ENCODE peak calls at places on chromosomes 3 and 15, in eight cellular contexts. N, R, P, U, M, Z, K and A are unnamed samples. For H3K9me3, the result is how much of the 10 kb centered on the place peaks cover.

GRCh38 chr15:80619677-80620076 is 75.4 kb upstream of the ABHD17C start:
- DNase-seq in K (no peak), N (no peak), U (no peak), M (no peak), Z (no peak), P (no peak), R (no peak), A (peak)

GRCh38 chr15:48823706-48824105 is 12.8 kb upstream of the CEP152 start:
- DNase-seq in U (no peak), K (no peak), P (no peak), M (no peak), R (no peak), N (no peak), Z (no peak), A (no peak)

GRCh38 chr3:160885791-160886286 is 129.8 kb downstream of the PPM1L start:
- DNase-seq in N (peak), P (no peak), U (no peak), R (peak), M (peak), Z (no peak), K (peak), A (no peak)

GRCh38 chr3:168322941-168323340 is 227.2 kb upstream of the GOLIM4 start:
- DNase-seq in Z (no peak), K (no peak), R (no peak), P (no peak), M (no peak), U (peak), N (no peak), A (no peak)

GRCh38 chr3:127419641-127420354 is 132.0 kb upstream of the PRR20G start:
- DNase-seq in K (no peak), M (no peak), R (no peak), P (no peak), N (no peak), U (no peak), Z (peak), A (no peak)

GRCh38 chr3:194013928-194014327 is 122.0 kb upstream of the HES1 start:
- DNase-seq in U (no peak), K (no peak), M (no peak), R (no peak), Z (no peak), P (no peak), N (no peak), A (no peak)

GRCh38 chr3:76500746-76501275 is 539.1 kb upstream of the ROBO2 start:
- DNase-seq in P (no peak), U (no peak), K (no peak), R (no peak), M (no peak), N (no peak), Z (no peak), A (no peak)

GRCh38 chr3:144660097-144660496 is 688.5 kb downstream of the DIPK2A start:
- DNase-seq in N (no peak), U (no peak), Z (no peak), K (no peak), M (no peak), P (no peak), R (no peak), A (no peak)

GRCh38 chr3:161104561-161105551 is at the start of gene B3GALNT1:
- DNase-seq in U (peak), P (peak), N (no peak), K (peak), M (peak), R (peak), Z (no peak), A (peak)

GRCh38 chr15:68208641-68209240 is 3.6 kb upstream of the CALML4 start:
- DNase-seq in K (no peak), P (no peak), Z (no peak), R (no peak), U (no peak), N (no peak), M (no peak), A (no peak)

GRCh38 chr15:68209272-68209671 is 4.1 kb upstream of the CALML4 start:
- DNase-seq in R (no peak), M (no peak), U (no peak), P (no peak), N (no peak), Z (no peak), K (no peak), A (no peak)

GRCh38 chr15:68210821-68211655 is 5.9 kb upstream of the CALML4 start:
- DNase-seq in M (peak), N (peak), K (peak), P (peak), Z (peak), R (peak), U (no peak), A (peak)

GRCh38 chr15:68210409-68210756 is 5.3 kb upstream of the CALML4 start:
- DNase-seq in K (no peak), R (no peak), P (no peak), U (no peak), N (no peak), Z (no peak), M (no peak), A (no peak)

GRCh38 chr15:68209735-68210408 is 4.7 kb upstream of the CALML4 start:
- DNase-seq in K (no peak), U (no peak), Z (no peak), P (no peak), R (no peak), M (no peak), N (no peak), A (no peak)
- H3K4me3 ChIP-seq in K (no peak), U (no peak), Z (no peak), P (no peak), R (no peak), M (no peak), N (no peak), A (no peak)

GRCh38 chr15:85062560-85062959 is 80.9 kb downstream of the PDE8A start:
- DNase-seq in P (no peak), M (no peak), K (no peak), R (no peak), N (no peak), Z (no peak), U (no peak), A (no peak)

GRCh38 chr15:85063088-85063487 is 81.4 kb downstream of the PDE8A start:
- DNase-seq in P (no peak), Z (no peak), U (no peak), M (no peak), K (no peak), R (no peak), N (no peak), A (no peak)

GRCh38 chr15:85064710-85065109 is 83.1 kb downstream of the PDE8A start:
- DNase-seq in M (no peak), R (no peak), P (no peak), K (no peak), Z (no peak), N (no peak), U (no peak), A (no peak)

GRCh38 chr15:85063522-85063921 is 81.9 kb downstream of the PDE8A start:
- DNase-seq in N (no peak), K (no peak), R (no peak), U (no peak), P (no peak), M (no peak), Z (no peak), A (no peak)

GRCh38 chr15:85059734-85060133 is 78.1 kb downstream of the PDE8A start:
- DNase-seq in U (no peak), Z (no peak), R (no peak), K (no peak), P (no peak), N (no peak), M (no peak), A (no peak)
- H3K9me3 ChIP-seq in U (under half), Z (under half), R (under half), K (under half), P (under half), N (under half), M (under half), A (under half)

DNA sequence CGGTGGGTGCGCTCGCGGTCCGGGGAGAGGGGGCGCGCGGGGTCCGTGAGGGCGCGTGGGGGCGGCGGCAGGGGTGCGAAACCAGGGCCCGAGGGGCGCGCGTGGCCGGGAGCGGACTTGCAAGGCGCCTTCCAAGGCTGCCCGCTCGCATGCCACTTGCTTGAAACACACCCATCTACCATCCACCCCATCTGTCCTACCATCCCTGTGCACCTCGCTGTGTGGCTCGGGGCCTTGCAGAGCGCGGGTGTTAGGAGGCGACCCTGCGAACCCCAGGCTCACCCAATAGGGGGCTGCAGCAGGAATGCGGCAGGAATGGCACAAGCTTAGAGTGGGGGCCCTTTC is 240 bp downstream of the CFAP100 start:
- DNase-seq in Z (no peak), M (no peak), N (no peak), U (no peak), K (no peak), R (no peak), P (no peak), A (no peak)
- H3K4me3 ChIP-seq in Z (no peak), M (peak), N (peak), U (no peak), K (no peak), R (no peak), P (no peak), A (no peak)

GRCh38 chr15:95345867-95346266 is 984.6 kb upstream of the NR2F2 start:
- DNase-seq in M (no peak), P (no peak), Z (no peak), R (no peak), N (no peak), K (no peak), U (no peak), A (no peak)

GRCh38 chr15:95346856-95347255 is 983.6 kb upstream of the NR2F2 start:
- DNase-seq in P (no peak), N (no peak), Z (no peak), K (no peak), M (no peak), R (no peak), U (no peak), A (no peak)

GRCh38 chr15:95350908-95351307 is 979.6 kb upstream of the NR2F2 start:
- DNase-seq in P (no peak), N (no peak), R (no peak), M (no peak), Z (no peak), K (no peak), U (no peak), A (no peak)

DNA sequence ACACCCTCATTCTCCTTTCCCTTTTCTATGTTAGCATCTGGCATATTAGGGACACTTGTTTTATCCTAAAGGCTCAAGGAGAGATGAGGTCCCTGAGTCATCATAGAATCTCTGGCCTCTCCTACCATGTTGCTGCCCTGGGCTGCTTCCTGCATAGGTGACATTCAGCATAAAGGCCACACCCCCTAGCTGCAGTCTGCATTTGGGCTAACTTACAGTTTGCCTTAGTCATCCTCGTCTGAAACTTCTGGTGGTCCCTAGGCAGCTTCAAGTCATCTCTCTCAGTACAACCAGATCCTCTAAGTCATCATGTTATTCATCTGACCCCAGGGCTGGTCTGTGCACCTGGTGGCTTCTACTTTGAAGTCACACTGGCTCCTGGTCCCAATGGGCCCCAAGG is 982.7 kb upstream of the NR2F2 start:
- DNase-seq in M (no peak), P (no peak), Z (no peak), R (no peak), K (no peak), U (no peak), N (no peak), A (no peak)
- H3K9me3 ChIP-seq in M (under half), P (under half), Z (under half), R (under half), K (under half), U (under half), N (under half), A (under half)